ENCODE peak calls at places on chromosomes 5 and 9, in five cellular contexts. Q is psoas muscle, P is lower leg skin, N is AML-193, D is NAMALWA. I is an unnamed sample.

GRCh38 chr9:133163559-133164208 is at the start of gene GBGT1:
- DNase-seq in Q (peak), P (peak), N (peak), D (peak), I (peak)

GRCh38 chr5:144189800-144190429 is 19.2 kb downstream of the KCTD16 start:
- DNase-seq in Q (no peak), P (no peak), N (peak), D (peak), I (no peak)

GRCh38 chr5:1001406-1002270 is 7.0 kb upstream of the NKD2 start:
- DNase-seq in Q (no peak), P (peak), N (no peak), D (no peak), I (peak)

GRCh38 chr5:66974256-66974655 is 222.3 kb downstream of the CD180 start:
- DNase-seq in Q (no peak), P (no peak), N (no peak), D (no peak), I (no peak)

GRCh38 chr5:127812570-127812969 is 109.4 kb downstream of the CCDC192 start:
- DNase-seq in Q (no peak), P (no peak), N (no peak), D (no peak), I (no peak)

GRCh38 chr9:3023449-3023848 is 179.6 kb upstream of the PUM3 start:
- DNase-seq in Q (no peak), P (no peak), N (no peak), D (no peak), I (no peak)

GRCh38 chr5:65928341-65928752 is 2.0 kb downstream of the ERBIN start:
- DNase-seq in Q (no peak), P (no peak), N (no peak), D (peak), I (no peak)

GRCh38 chr9:128635266-128636023 is 21.2 kb downstream of the DYNC2I2 start:
- DNase-seq in Q (peak), P (peak), N (no peak), D (no peak), I (peak)

GRCh38 chr5:116497648-116498047 is 77.0 kb downstream of the SEMA6A start:
- DNase-seq in Q (no peak), P (no peak), N (no peak), D (no peak), I (no peak)

GRCh38 chr5:42021119-42021518 is 96.0 kb downstream of the FBXO4 start:
- DNase-seq in Q (no peak), P (no peak), N (no peak), D (no peak), I (no peak)

GRCh38 chr5:180688326-180689070 is 39.1 kb upstream of the FLT4 start:
- DNase-seq in Q (no peak), P (no peak), N (no peak), D (no peak), I (no peak)

GRCh38 chr5:17042041-17042440 is 106.0 kb upstream of the MYO10 start:
- DNase-seq in Q (no peak), P (no peak), N (no peak), D (no peak), I (no peak)

GRCh38 chr5:69450116-69450515 is 35.2 kb downstream of the MARVELD2 start:
- DNase-seq in Q (no peak), P (no peak), N (no peak), D (no peak), I (no peak)

GRCh38 chr5:80156156-80156555 is 99.7 kb downstream of the SERINC5 start:
- DNase-seq in Q (no peak), P (peak), N (no peak), D (no peak), I (no peak)

GRCh38 chr5:175466700-175467318 is 11.6 kb upstream of the SFXN1 start:
- DNase-seq in Q (peak), P (no peak), N (no peak), D (no peak), I (peak)

GRCh38 chr5:151773979-151774378 is 2.2 kb downstream of the G3BP1 start:
- DNase-seq in Q (no peak), P (no peak), N (no peak), D (peak), I (no peak)

GRCh38 chr9:17342696-17343095 is 207.9 kb downstream of the CNTLN start:
- DNase-seq in Q (no peak), P (no peak), N (no peak), D (no peak), I (no peak)

GRCh38 chr5:179261301-179262125 is 83.7 kb downstream of the ADAMTS2 start:
- DNase-seq in Q (no peak), P (peak), N (no peak), D (peak), I (peak)

GRCh38 chr5:72149742-72150141 is 42.5 kb downstream of the MAP1B start:
- DNase-seq in Q (no peak), P (no peak), N (no peak), D (no peak), I (no peak)

GRCh38 chr5:111197523-111197922 is 26.7 kb upstream of the CAMK4 start:
- DNase-seq in Q (no peak), P (no peak), N (no peak), D (no peak), I (no peak)

GRCh38 chr5:89377752-89378455 is 494.9 kb upstream of the MEF2C start:
- DNase-seq in Q (no peak), P (no peak), N (no peak), D (no peak), I (no peak)

GRCh38 chr5:26942481-26942880 is 95.9 kb downstream of the CDH9 start:
- DNase-seq in Q (no peak), P (no peak), N (no peak), D (no peak), I (no peak)

GRCh38 chr5:125485003-125485641 is 738.7 kb upstream of the ZNF608 start:
- DNase-seq in Q (no peak), P (peak), N (no peak), D (no peak), I (peak)

GRCh38 chr5:170612256-170612656 is 108.4 kb downstream of the KCNIP1 start:
- DNase-seq in Q (no peak), P (no peak), N (no peak), D (no peak), I (no peak)

GRCh38 chr9:134488251-134488900 is 153.2 kb upstream of the COL5A1 start:
- DNase-seq in Q (peak), P (peak), N (no peak), D (no peak), I (peak)

GRCh38 chr9:117958726-117959125 is 254.5 kb downstream of the TLR4 start:
- DNase-seq in Q (no peak), P (no peak), N (no peak), D (no peak), I (no peak)